ENCODE peak calls at places on chromosomes 11 and 22, in six cellular contexts. One of them, this sample, is unnamed.

GRCh38 chr11:128179049-128179448 is 408.3 kb downstream of the ETS1 start:
- DNase-seq in cardiac fibroblast: no peak
- DNase-seq in foreskin fibroblast: peak; percentile 63
- DNase-seq in amniotic stem cell: no peak
- DNase-seq in retinal pigment epithelial cell: no peak
- DNase-seq in LoVo: no peak
- DNase-seq in this sample: no peak

GRCh38 chr11:11620251-11620965 is 1.4 kb downstream of the GALNT18 start:
- DNase-seq in LoVo: peak; percentile 61
- DNase-seq in amniotic stem cell: no peak
- DNase-seq in foreskin fibroblast: peak; percentile 53
- DNase-seq in cardiac fibroblast: no peak
- DNase-seq in retinal pigment epithelial cell: no peak
- DNase-seq in this sample: peak; percentile 78

GRCh38 chr11:69708731-69709401 is 5.0 kb upstream of the FGF19 start:
- DNase-seq in foreskin fibroblast: no peak
- DNase-seq in amniotic stem cell: no peak
- DNase-seq in cardiac fibroblast: no peak
- DNase-seq in retinal pigment epithelial cell: no peak
- DNase-seq in LoVo: no peak
- DNase-seq in this sample: no peak

GRCh38 chr11:69178819-69179482 is 23.2 kb downstream of the SMIM38 start:
- DNase-seq in cardiac fibroblast: no peak
- DNase-seq in retinal pigment epithelial cell: no peak
- DNase-seq in amniotic stem cell: no peak
- DNase-seq in LoVo: no peak
- DNase-seq in foreskin fibroblast: no peak
- DNase-seq in this sample: no peak

GRCh38 chr11:117931971-117932370 is 2.8 kb upstream of the TMPRSS13 start:
- DNase-seq in retinal pigment epithelial cell: no peak
- DNase-seq in cardiac fibroblast: no peak
- DNase-seq in foreskin fibroblast: no peak
- DNase-seq in LoVo: no peak
- DNase-seq in amniotic stem cell: no peak
- DNase-seq in this sample: peak; percentile 69

GRCh38 chr11:17641792-17642350 is 77.5 kb upstream of the MYOD1 start:
- DNase-seq in amniotic stem cell: no peak
- DNase-seq in LoVo: no peak
- DNase-seq in cardiac fibroblast: no peak
- DNase-seq in foreskin fibroblast: no peak
- DNase-seq in retinal pigment epithelial cell: no peak
- DNase-seq in this sample: no peak

GRCh38 chr22:24049978-24050377 is 38.9 kb downstream of the CABIN1 start:
- DNase-seq in retinal pigment epithelial cell: no peak
- DNase-seq in cardiac fibroblast: no peak
- DNase-seq in amniotic stem cell: no peak
- DNase-seq in foreskin fibroblast: no peak
- DNase-seq in LoVo: no peak
- DNase-seq in this sample: no peak

GRCh38 chr11:61028135-61028729 is 56.8 kb downstream of the CD6 start:
- DNase-seq in amniotic stem cell: no peak
- DNase-seq in LoVo: no peak
- DNase-seq in cardiac fibroblast: no peak
- DNase-seq in foreskin fibroblast: no peak
- DNase-seq in retinal pigment epithelial cell: no peak
- DNase-seq in this sample: peak; percentile 86

GRCh38 chr11:46693597-46694012 is 6.8 kb downstream of the ARHGAP1 start:
- DNase-seq in retinal pigment epithelial cell: peak; percentile 71
- DNase-seq in foreskin fibroblast: peak; percentile 71
- DNase-seq in cardiac fibroblast: peak; percentile 55
- DNase-seq in LoVo: no peak
- DNase-seq in amniotic stem cell: no peak
- DNase-seq in this sample: no peak

GRCh38 chr22:24302591-24302990 is 32.0 kb downstream of the SPECC1L start:
- DNase-seq in amniotic stem cell: no peak
- DNase-seq in retinal pigment epithelial cell: no peak
- DNase-seq in cardiac fibroblast: no peak
- DNase-seq in foreskin fibroblast: no peak
- DNase-seq in LoVo: no peak
- DNase-seq in this sample: no peak

GRCh38 chr11:20059587-20060021 is 100.7 kb downstream of the DBX1 start:
- DNase-seq in retinal pigment epithelial cell: no peak
- DNase-seq in foreskin fibroblast: no peak
- DNase-seq in LoVo: no peak
- DNase-seq in amniotic stem cell: no peak
- DNase-seq in cardiac fibroblast: peak; percentile 31
- DNase-seq in this sample: no peak

GRCh38 chr11:117862753-117863152 is 13.7 kb downstream of the FXYD6 start:
- DNase-seq in LoVo: no peak
- DNase-seq in retinal pigment epithelial cell: no peak
- DNase-seq in amniotic stem cell: no peak
- DNase-seq in cardiac fibroblast: no peak
- DNase-seq in foreskin fibroblast: no peak
- DNase-seq in this sample: no peak

GRCh38 chr11:2538951-2539735 is 94.3 kb downstream of the KCNQ1 start:
- DNase-seq in LoVo: no peak
- DNase-seq in foreskin fibroblast: no peak
- DNase-seq in retinal pigment epithelial cell: no peak
- DNase-seq in cardiac fibroblast: no peak
- DNase-seq in amniotic stem cell: no peak
- DNase-seq in this sample: peak; percentile 64

GRCh38 chr11:3920148-3920852 is 64.8 kb downstream of the STIM1 start:
- DNase-seq in retinal pigment epithelial cell: no peak
- DNase-seq in amniotic stem cell: no peak
- DNase-seq in cardiac fibroblast: peak; percentile 64
- DNase-seq in LoVo: peak; percentile 49
- DNase-seq in foreskin fibroblast: peak; percentile 89
- DNase-seq in this sample: no peak

GRCh38 chr11:90639687-90640086 is 416.8 kb upstream of the CHORDC1 start:
- DNase-seq in amniotic stem cell: no peak
- DNase-seq in LoVo: no peak
- DNase-seq in foreskin fibroblast: no peak
- DNase-seq in retinal pigment epithelial cell: no peak
- DNase-seq in cardiac fibroblast: no peak
- DNase-seq in this sample: no peak

GRCh38 chr22:40240671-40241070 is 62.9 kb downstream of the TNRC6B start:
- DNase-seq in foreskin fibroblast: no peak
- DNase-seq in amniotic stem cell: no peak
- DNase-seq in retinal pigment epithelial cell: no peak
- DNase-seq in LoVo: no peak
- DNase-seq in cardiac fibroblast: no peak
- DNase-seq in this sample: no peak

GRCh38 chr11:134532921-134533421 is 120.9 kb upstream of the B3GAT1 start:
- DNase-seq in LoVo: no peak
- DNase-seq in retinal pigment epithelial cell: no peak
- DNase-seq in cardiac fibroblast: no peak
- DNase-seq in amniotic stem cell: no peak
- DNase-seq in foreskin fibroblast: no peak
- DNase-seq in this sample: peak; percentile 68

GRCh38 chr11:118658372-118659313 is 20.8 kb downstream of the TREH start:
- DNase-seq in LoVo: no peak
- DNase-seq in foreskin fibroblast: peak; percentile 38
- DNase-seq in retinal pigment epithelial cell: no peak
- DNase-seq in amniotic stem cell: no peak
- DNase-seq in cardiac fibroblast: no peak
- DNase-seq in this sample: no peak

GRCh38 chr11:2881974-2882362 is 3.6 kb downstream of the CDKN1C start:
- DNase-seq in retinal pigment epithelial cell: no peak
- DNase-seq in LoVo: no peak
- DNase-seq in amniotic stem cell: no peak
- DNase-seq in foreskin fibroblast: no peak
- DNase-seq in cardiac fibroblast: peak; percentile 23
- DNase-seq in this sample: no peak

GRCh38 chr11:75836422-75836821 is 21.4 kb downstream of the UVRAG start:
- DNase-seq in cardiac fibroblast: no peak
- DNase-seq in retinal pigment epithelial cell: no peak
- DNase-seq in foreskin fibroblast: no peak
- DNase-seq in amniotic stem cell: no peak
- DNase-seq in LoVo: no peak
- DNase-seq in this sample: no peak

GRCh38 chr22:50627452-50627913 is 469 bp downstream of the ARSA start:
- DNase-seq in foreskin fibroblast: peak; percentile 30
- DNase-seq in LoVo: no peak
- DNase-seq in cardiac fibroblast: no peak
- DNase-seq in retinal pigment epithelial cell: no peak
- DNase-seq in amniotic stem cell: no peak
- DNase-seq in this sample: peak; percentile 90

GRCh38 chr22:37182101-37182948 is 5.7 kb downstream of the C1QTNF6 start:
- DNase-seq in foreskin fibroblast: no peak
- DNase-seq in retinal pigment epithelial cell: no peak
- DNase-seq in amniotic stem cell: no peak
- DNase-seq in cardiac fibroblast: no peak
- DNase-seq in LoVo: no peak
- DNase-seq in this sample: peak; percentile 71

GRCh38 chr22:39115976-39116621 is 19.1 kb downstream of the APOBEC3H start:
- DNase-seq in LoVo: no peak
- DNase-seq in cardiac fibroblast: no peak
- DNase-seq in foreskin fibroblast: no peak
- DNase-seq in amniotic stem cell: no peak
- DNase-seq in retinal pigment epithelial cell: no peak
- DNase-seq in this sample: no peak

GRCh38 chr22:29992341-29993275 is 87.7 kb upstream of the HORMAD2 start:
- DNase-seq in retinal pigment epithelial cell: peak; percentile 25
- DNase-seq in LoVo: no peak
- DNase-seq in foreskin fibroblast: peak; percentile 64
- DNase-seq in amniotic stem cell: no peak
- DNase-seq in cardiac fibroblast: no peak
- DNase-seq in this sample: no peak